ENCODE peak calls at places on chromosomes 1 and 21, in ten cellular contexts. B is spleen, P is heart left ventricle, E is sigmoid colon, R is body of pancreas, A is breast epithelium, Y is suprapubic skin, K is K562, N is IMR-90, F is uterus. J is an unnamed sample. For H3K4me1, the result is how much of the 10 kb centered on the place peaks cover.

GRCh38 chr1:37999434-38000232 is 5.7 kb downstream of the FHL3 start:
- DNase-seq in B (no peak), P (peak), E (peak), R (no peak), A (peak), Y (no peak), K (peak), N (peak), F (peak), J (peak)

GRCh38 chr21:37182222-37182621 is 84.9 kb downstream of the VPS26C start:
- DNase-seq in B (no peak), P (no peak), E (no peak), R (no peak), A (no peak), Y (no peak), K (no peak), N (no peak), F (no peak), J (no peak)

GRCh38 chr1:153553691-153554608 is 4.9 kb upstream of the S100A3 start:
- DNase-seq in B (no peak), P (peak), E (peak), R (no peak), A (no peak), Y (no peak), K (no peak), N (no peak), F (no peak), J (peak)

GRCh38 chr1:3352084-3352951 is 102.1 kb upstream of the ARHGEF16 start:
- DNase-seq in B (no peak), P (no peak), E (peak), R (peak), A (no peak), Y (no peak), K (no peak), N (peak), F (peak), J (peak)

GRCh38 chr1:41954533-41954944 is 35.8 kb upstream of the HIVEP3 start:
- DNase-seq in B (no peak), P (no peak), E (no peak), R (peak), A (no peak), Y (no peak), K (no peak), N (peak), F (no peak), J (no peak)

GRCh38 chr1:221117548-221117951 is 238.3 kb downstream of the HLX start:
- DNase-seq in B (no peak), P (peak), E (no peak), R (peak), A (no peak), Y (no peak), K (no peak), N (peak), F (no peak), J (peak)

GRCh38 chr1:208581252-208581651 is 337.1 kb upstream of the PLXNA2 start:
- DNase-seq in B (no peak), P (no peak), E (no peak), R (no peak), A (no peak), Y (no peak), K (no peak), N (no peak), F (no peak), J (no peak)

GRCh38 chr1:22347854-22348760 is 103.5 kb upstream of the ZBTB40 start:
- DNase-seq in B (no peak), P (no peak), E (no peak), R (peak), A (no peak), Y (no peak), K (no peak), N (no peak), F (no peak), J (no peak)

GRCh38 chr1:162562452-162562828 is 918 bp downstream of the UAP1 start:
- DNase-seq in B (no peak), P (no peak), E (no peak), R (peak), A (no peak), Y (no peak), K (no peak), N (peak), F (no peak), J (no peak)

GRCh38 chr1:88655145-88655544 is 28.9 kb upstream of the PKN2 start:
- DNase-seq in B (no peak), P (no peak), E (no peak), R (no peak), A (no peak), Y (no peak), K (no peak), N (no peak), F (no peak), J (no peak)

GRCh38 chr1:240824238-240824637 is 212.3 kb upstream of the GREM2 start:
- DNase-seq in B (no peak), P (no peak), E (no peak), R (no peak), A (no peak), Y (no peak), K (no peak), N (no peak), F (no peak), J (no peak)

GRCh38 chr1:53477626-53478025 is 18.4 kb downstream of the DMRTB1 start:
- DNase-seq in B (no peak), P (no peak), E (peak), R (no peak), A (no peak), Y (no peak), K (no peak), N (no peak), F (no peak), J (no peak)

GRCh38 chr1:111289371-111289770 is 1.3 kb upstream of the CHIA start:
- DNase-seq in B (no peak), P (no peak), E (no peak), R (no peak), A (no peak), Y (no peak), K (no peak), N (no peak), F (no peak), J (no peak)

GRCh38 chr1:230087034-230087721 is 20.1 kb downstream of the GALNT2 start:
- DNase-seq in B (no peak), P (no peak), E (no peak), R (peak), A (no peak), Y (no peak), K (peak), N (no peak), F (no peak), J (peak)

GRCh38 chr1:233015965-233016364 is 65.6 kb downstream of the NTPCR start:
- DNase-seq in B (no peak), P (no peak), E (no peak), R (peak), A (no peak), Y (no peak), K (no peak), N (no peak), F (no peak), J (no peak)

GRCh38 chr1:190578531-190578930 is 100.9 kb upstream of the BRINP3 start:
- DNase-seq in B (no peak), P (no peak), E (no peak), R (no peak), A (no peak), Y (no peak), K (no peak), N (no peak), F (no peak), J (no peak)

GRCh38 chr1:177355575-177355974 is 184.8 kb downstream of the BRINP2 start:
- DNase-seq in B (no peak), P (no peak), E (no peak), R (peak), A (no peak), Y (no peak), K (no peak), N (peak), F (no peak), J (no peak)

GRCh38 chr1:219660666-219661463 is 48.0 kb upstream of the ZC3H11B start:
- DNase-seq in B (peak), P (peak), E (peak), R (peak), A (peak), Y (peak), K (peak), N (peak), F (peak), J (peak)

GRCh38 chr1:65011983-65012382 is 45.6 kb upstream of the JAK1 start:
- DNase-seq in B (no peak), P (no peak), E (no peak), R (no peak), A (no peak), Y (no peak), K (no peak), N (no peak), F (no peak), J (no peak)

GRCh38 chr1:76921590-76921989 is 54.3 kb downstream of the ST6GALNAC5 start:
- DNase-seq in B (no peak), P (no peak), E (no peak), R (no peak), A (no peak), Y (no peak), K (no peak), N (no peak), F (no peak), J (no peak)

GRCh38 chr1:181423301-181423918 is 59.9 kb upstream of the CACNA1E start:
- DNase-seq in B (no peak), P (peak), E (no peak), R (peak), A (no peak), Y (no peak), K (peak), N (peak), F (no peak), J (peak)

GRCh38 chr1:10624256-10625050 is 149.7 kb downstream of the PEX14 start:
- DNase-seq in B (peak), P (no peak), E (peak), R (no peak), A (no peak), Y (peak), K (no peak), N (no peak), F (peak), J (peak)

GRCh38 chr21:33478858-33479678 is 706 bp downstream of the TMEM50B start:
- DNase-seq in B (peak), P (peak), E (no peak), R (peak), A (no peak), Y (no peak), K (peak), N (peak), F (peak), J (peak)

GRCh38 chr1:157108448-157108847 is 8.8 kb upstream of the ETV3L start:
- DNase-seq in B (no peak), P (no peak), E (no peak), R (no peak), A (no peak), Y (no peak), K (no peak), N (no peak), F (no peak), J (no peak)

GRCh38 chr1:3684031-3684430 is 31.7 kb downstream of the TP73 start:
- DNase-seq in B (no peak), P (no peak), E (no peak), R (no peak), A (no peak), Y (no peak), K (peak), N (no peak), F (no peak), J (no peak)

GRCh38 chr21:16195476-16195875 is 465.7 kb downstream of the USP25 start:
- DNase-seq in B (no peak), P (no peak), E (no peak), R (no peak), A (no peak), Y (no peak), K (no peak), N (peak), F (no peak), J (no peak)

GRCh38 chr1:108079550-108079949 is 114.6 kb upstream of the VAV3 start:
- DNase-seq in B (peak), P (no peak), E (no peak), R (no peak), A (no peak), Y (no peak), K (peak), N (no peak), F (no peak), J (no peak)

GRCh38 chr1:159775716-159776115 is 5.0 kb upstream of the DUSP23 start:
- DNase-seq in B (no peak), P (no peak), E (no peak), R (no peak), A (no peak), Y (no peak), K (no peak), N (no peak), F (no peak), J (no peak)

GRCh38 chr21:38340131-38340530 is 83.3 kb downstream of the KCNJ15 start:
- DNase-seq in B (no peak), P (no peak), E (no peak), R (no peak), A (no peak), Y (peak), K (no peak), N (no peak), F (no peak), J (no peak)

GRCh38 chr1:151680812-151681211 is 35.8 kb downstream of the CELF3 start:
- DNase-seq in B (no peak), P (no peak), E (no peak), R (no peak), A (no peak), Y (no peak), K (no peak), N (peak), F (no peak), J (no peak)

GRCh38 chr1:54200519-54200997 is 591 bp downstream of the MRPL37 start:
- DNase-seq in B (no peak), P (no peak), E (no peak), R (no peak), A (no peak), Y (no peak), K (no peak), N (peak), F (no peak), J (no peak)

GRCh38 chr1:83692524-83693336 is 306.2 kb downstream of the TTLL7 start:
- DNase-seq in B (peak), P (no peak), E (no peak), R (peak), A (no peak), Y (no peak), K (no peak), N (peak), F (no peak), J (peak)

GRCh38 chr1:109493227-109493626 is 667 bp upstream of the CYB561D1 start:
- DNase-seq in B (no peak), P (no peak), E (no peak), R (no peak), A (no peak), Y (no peak), K (no peak), N (no peak), F (no peak), J (no peak)

DNA sequence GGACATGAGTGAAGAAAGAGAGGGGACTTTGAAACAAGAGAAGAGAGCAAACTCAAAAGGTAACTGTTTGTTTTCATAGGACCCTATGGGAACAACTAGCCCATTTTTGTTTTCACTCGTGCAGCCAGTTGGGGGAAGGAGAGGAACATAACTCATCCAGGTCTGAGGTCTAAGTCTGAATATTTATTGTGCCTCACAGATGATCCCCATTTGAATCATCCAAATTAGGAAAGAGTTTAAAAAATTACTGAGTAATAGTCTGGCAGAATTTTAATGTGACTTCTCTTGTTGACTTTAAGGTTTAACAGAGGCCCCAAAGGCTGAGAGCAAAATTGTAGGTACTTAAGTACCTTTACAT is 10.4 kb upstream of the TSPAN2 start:
- DNase-seq in B (no peak), P (no peak), E (no peak), R (no peak), A (no peak), Y (no peak), K (no peak), N (no peak), F (no peak), J (no peak)
- H3K4me3 ChIP-seq in B (peak), P (peak), E (peak), R (no peak), A (no peak), Y (peak), K (no peak), N (no peak), F (peak), J (no peak)

GRCh38 chr1:30744060-30744756 is 13.4 kb downstream of the LAPTM5 start:
- DNase-seq in B (peak), P (no peak), E (no peak), R (no peak), A (no peak), Y (no peak), K (no peak), N (peak), F (no peak), J (no peak)

GRCh38 chr1:30745834-30746208 is 11.8 kb downstream of the LAPTM5 start:
- DNase-seq in B (peak), P (no peak), E (no peak), R (no peak), A (no peak), Y (no peak), K (no peak), N (no peak), F (no peak), J (no peak)

GRCh38 chr1:30743584-30744059 is 14.0 kb downstream of the LAPTM5 start:
- DNase-seq in B (peak), P (no peak), E (no peak), R (no peak), A (no peak), Y (no peak), K (no peak), N (no peak), F (no peak), J (no peak)

GRCh38 chr1:30746212-30747027 is 11.2 kb downstream of the LAPTM5 start:
- DNase-seq in B (peak), P (no peak), E (no peak), R (no peak), A (no peak), Y (no peak), K (no peak), N (no peak), F (no peak), J (no peak)

DNA sequence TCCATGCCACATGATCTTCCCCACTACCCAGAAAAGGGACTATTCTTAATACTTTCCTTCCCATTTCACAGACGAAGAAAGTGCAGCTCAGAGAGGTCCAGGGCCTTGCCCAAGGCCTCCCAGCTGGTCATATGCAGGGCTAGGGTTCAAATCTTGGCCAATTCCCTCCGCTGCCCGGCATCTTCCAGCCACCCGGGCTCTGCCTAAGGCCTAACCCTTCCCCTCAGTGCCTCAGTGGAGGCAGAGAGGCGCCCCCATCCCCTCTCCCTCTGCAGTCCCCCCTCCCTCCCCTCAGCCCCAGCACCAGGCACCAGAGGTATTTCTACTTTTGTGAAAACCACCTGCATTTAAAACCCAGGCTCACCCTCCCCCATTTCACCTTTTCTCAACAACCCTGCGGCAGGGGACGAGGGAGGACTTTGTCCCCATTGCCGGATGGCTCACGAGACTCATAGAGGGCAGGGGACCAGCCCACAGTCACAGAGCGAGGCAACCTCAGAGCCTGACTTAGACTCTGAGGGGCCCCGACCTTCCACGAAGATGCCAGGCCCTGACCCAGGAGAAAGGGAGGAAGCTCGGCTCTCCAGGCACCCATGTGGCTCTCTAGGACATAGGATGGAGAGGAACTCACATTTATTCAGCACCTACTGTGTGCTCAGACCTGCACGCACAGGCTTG is 12.3 kb downstream of the LAPTM5 start:
- DNase-seq in B (peak), P (no peak), E (no peak), R (no peak), A (no peak), Y (no peak), K (no peak), N (no peak), F (no peak), J (no peak)
- TF ChIP-seq POLR2A in B (no peak), P (no peak), E (no peak), R (no peak), A (no peak), Y (no peak), K (no peak), N (no peak), F (no peak), J (no peak)

GRCh38 chr1:205493241-205494085 is 11.0 kb upstream of the CDK18 start:
- DNase-seq in B (no peak), P (no peak), E (no peak), R (peak), A (peak), Y (no peak), K (no peak), N (peak), F (peak), J (no peak)
- H3K4me1 ChIP-seq in B (under half), P (under half), E (under half), R (under half), A (under half), Y (under half), K (under half), N (under half), F (under half), J (under half)

GRCh38 chr1:102107441-102107840 is 110.7 kb upstream of the OLFM3 start:
- DNase-seq in B (no peak), P (no peak), E (no peak), R (no peak), A (no peak), Y (no peak), K (no peak), N (no peak), F (no peak), J (no peak)
- H3K4me3 ChIP-seq in B (no peak), P (no peak), E (no peak), R (no peak), A (no peak), Y (no peak), K (no peak), N (no peak), F (no peak), J (no peak)

GRCh38 chr1:13749543-13750307 is 49.7 kb downstream of the PRDM2 start:
- DNase-seq in B (peak), P (peak), E (peak), R (peak), A (no peak), Y (peak), K (no peak), N (peak), F (peak), J (peak)

GRCh38 chr1:13746342-13746741 is 46.4 kb downstream of the PRDM2 start:
- DNase-seq in B (no peak), P (no peak), E (no peak), R (no peak), A (no peak), Y (no peak), K (no peak), N (no peak), F (no peak), J (no peak)

GRCh38 chr1:13751458-13751871 is 51.5 kb downstream of the PRDM2 start:
- DNase-seq in B (no peak), P (no peak), E (no peak), R (no peak), A (no peak), Y (no peak), K (no peak), N (no peak), F (no peak), J (no peak)

GRCh38 chr1:13751985-13752384 is 52.0 kb downstream of the PRDM2 start:
- DNase-seq in B (no peak), P (no peak), E (no peak), R (no peak), A (no peak), Y (no peak), K (no peak), N (no peak), F (no peak), J (no peak)

DNA sequence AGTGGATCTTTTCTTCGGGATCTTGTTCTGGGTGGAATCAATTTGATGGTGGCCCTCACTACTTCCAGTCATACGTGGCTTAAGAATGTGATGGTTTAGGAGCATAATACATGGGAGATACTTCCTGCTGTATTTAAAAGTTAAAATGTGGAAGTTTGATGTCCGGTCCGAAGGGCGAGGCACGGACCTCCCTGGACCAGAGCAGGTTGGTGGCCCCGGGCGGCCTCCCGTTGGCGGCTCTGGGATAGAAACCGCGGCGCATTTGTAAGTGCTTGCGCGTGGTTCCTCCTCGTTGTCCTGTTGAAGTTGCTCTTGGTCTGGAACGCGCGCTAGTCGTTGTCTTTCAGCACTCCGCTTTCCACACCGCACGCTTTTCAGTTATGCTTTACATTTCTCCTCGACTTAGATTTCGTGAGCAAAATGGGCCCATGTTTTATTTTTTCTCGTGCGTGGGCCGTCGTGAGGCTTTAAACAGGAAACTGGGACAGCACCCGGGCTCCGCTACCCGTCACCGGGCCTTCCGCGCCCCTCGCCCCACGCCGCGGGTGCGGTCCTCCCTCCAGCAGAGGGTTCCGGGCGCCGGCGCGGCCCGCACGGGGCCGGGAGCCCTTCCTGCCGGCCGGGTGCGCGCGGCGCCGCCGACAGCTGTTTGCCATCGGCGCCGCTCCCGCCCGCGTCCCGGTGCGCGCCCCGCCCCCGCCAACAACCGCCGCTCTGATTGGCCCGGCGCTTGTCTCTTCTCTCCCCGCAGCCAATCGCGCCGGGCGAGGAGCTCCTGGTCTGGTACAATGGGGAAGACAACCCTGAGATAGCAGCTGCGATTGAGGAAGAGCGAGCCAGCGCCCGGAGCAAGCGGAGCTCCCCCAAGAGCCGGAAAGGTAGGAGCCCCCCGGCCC is 48.9 kb downstream of the PRDM2 start:
- DNase-seq in B (peak), P (peak), E (peak), R (peak), A (peak), Y (peak), K (peak), N (peak), F (peak), J (peak)
- TF ChIP-seq POLR2A in B (no peak), P (no peak), E (peak), R (peak), A (no peak), Y (peak), K (peak), N (peak), F (peak), J (peak)